ENCODE peak calls at places on chromosome 9, in seven cellular contexts. U is CD4-positive, CD25-positive, alpha-beta regulatory T cell; A is MM.1S; K is left ventricle myocardium inferior; T is CD8-positive, alpha-beta T cell; X is Karpas-422; V is astrocyte. F is an unnamed sample.

GRCh38 chr9:131824953-131825495 is 85.1 kb upstream of the RAPGEF1 start:
- DNase-seq in X (no peak), T (no peak), V (no peak), K (no peak), U (no peak), A (no peak), F (no peak)

GRCh38 chr9:36637491-36638270 is 65.0 kb downstream of the MELK start:
- DNase-seq in K (no peak), V (no peak), U (no peak), X (peak; percentile 79), T (no peak), A (no peak), F (no peak)

GRCh38 chr9:69549310-69550202 is 122.6 kb downstream of the APBA1 start:
- DNase-seq in T (no peak), U (peak; percentile 52), A (peak; percentile 46), K (no peak), V (peak; percentile 44), X (peak; percentile 72), F (no peak)

GRCh38 chr9:109403116-109403515 is 82.3 kb upstream of the EPB41L4B start:
- DNase-seq in K (no peak), A (no peak), T (no peak), X (no peak), U (no peak), V (no peak), F (no peak)

GRCh38 chr9:128685636-128686489 is 3.2 kb upstream of the SET start:
- DNase-seq in V (no peak), X (no peak), T (no peak), A (peak; percentile 70), U (peak; percentile 79), K (no peak), F (no peak)

GRCh38 chr9:76090909-76091308 is 200.4 kb downstream of the PCSK5 start:
- DNase-seq in X (no peak), T (no peak), A (no peak), V (no peak), K (no peak), U (no peak), F (no peak)

GRCh38 chr9:122097679-122098315 is 4.7 kb upstream of the TTLL11 start:
- DNase-seq in K (no peak), U (no peak), A (no peak), T (no peak), X (no peak), V (no peak), F (no peak)

GRCh38 chr9:34983209-34983608 is 6.3 kb upstream of the DNAJB5 start:
- DNase-seq in X (peak; percentile 67), T (no peak), A (peak; percentile 31), U (peak; percentile 56), K (no peak), V (no peak), F (no peak)

GRCh38 chr9:108180511-108180910 is 675.3 kb downstream of the ACTL7B start:
- DNase-seq in U (no peak), K (no peak), A (no peak), T (no peak), X (no peak), V (no peak), F (no peak)

GRCh38 chr9:117722108-117722761 is 18.0 kb downstream of the TLR4 start:
- DNase-seq in U (no peak), A (peak; percentile 74), T (no peak), V (no peak), X (no peak), K (no peak), F (no peak)

GRCh38 chr9:68872026-68872501 is 141.8 kb downstream of the PRKACG start:
- DNase-seq in A (no peak), T (no peak), X (no peak), U (no peak), K (peak; percentile 61), V (no peak), F (peak; percentile 94)

GRCh38 chr9:110029422-110029814 is 178.5 kb downstream of the C9orf152 start:
- DNase-seq in T (no peak), U (no peak), A (no peak), K (no peak), X (no peak), V (peak; percentile 94), F (no peak)

GRCh38 chr9:96491079-96491879 is 41.3 kb downstream of the HABP4 start:
- DNase-seq in V (peak; percentile 77), U (peak; percentile 16), A (no peak), T (no peak), K (no peak), X (no peak), F (no peak)

GRCh38 chr9:114513050-114513951 is 8.0 kb upstream of the WHRN start:
- DNase-seq in U (no peak), T (no peak), A (peak; percentile 44), X (no peak), K (no peak), V (no peak), F (no peak)

GRCh38 chr9:109336409-109336808 is 15.6 kb upstream of the EPB41L4B start:
- DNase-seq in K (no peak), U (no peak), V (no peak), A (no peak), T (no peak), X (no peak), F (no peak)

GRCh38 chr9:90032296-90033029 is 427.7 kb downstream of the GADD45G start:
- DNase-seq in A (no peak), K (no peak), T (no peak), X (no peak), U (no peak), V (no peak), F (no peak)

GRCh38 chr9:12723409-12724028 is 30.3 kb downstream of the TYRP1 start:
- DNase-seq in A (peak; percentile 38), K (no peak), U (no peak), V (no peak), T (no peak), X (peak; percentile 60), F (no peak)

GRCh38 chr9:130623466-130623865 is 40.9 kb upstream of the PRDM12 start:
- DNase-seq in V (no peak), T (no peak), K (no peak), A (no peak), U (no peak), X (no peak), F (no peak)
- H3K36me3 ChIP-seq in V (peaks cover 62% of the 10 kb centered on the region), T (peaks cover 62% of the 10 kb centered on the region), K (peaks cover 92% of the 10 kb centered on the region), A (peaks cover 6% of the 10 kb centered on the region), U (peaks cover 91% of the 10 kb centered on the region), X (peaks cover 23% of the 10 kb centered on the region), F (peaks cover 37% of the 10 kb centered on the region)

GRCh38 chr9:98094851-98095250 is 24.2 kb downstream of the TRIM14 start:
- DNase-seq in K (no peak), V (no peak), T (no peak), U (no peak), A (no peak), X (no peak), F (no peak)

GRCh38 chr9:98094316-98094715 is 24.7 kb downstream of the TRIM14 start:
- DNase-seq in U (no peak), A (no peak), X (no peak), T (no peak), V (no peak), K (no peak), F (no peak)

GRCh38 chr9:98092633-98092971 is 26.4 kb downstream of the TRIM14 start:
- DNase-seq in T (no peak), V (no peak), A (no peak), X (no peak), K (no peak), U (peak; percentile 89), F (no peak)

GRCh38 chr9:98095401-98095800 is 23.6 kb downstream of the TRIM14 start:
- DNase-seq in T (no peak), K (no peak), A (no peak), U (no peak), X (no peak), V (no peak), F (no peak)

DNA sequence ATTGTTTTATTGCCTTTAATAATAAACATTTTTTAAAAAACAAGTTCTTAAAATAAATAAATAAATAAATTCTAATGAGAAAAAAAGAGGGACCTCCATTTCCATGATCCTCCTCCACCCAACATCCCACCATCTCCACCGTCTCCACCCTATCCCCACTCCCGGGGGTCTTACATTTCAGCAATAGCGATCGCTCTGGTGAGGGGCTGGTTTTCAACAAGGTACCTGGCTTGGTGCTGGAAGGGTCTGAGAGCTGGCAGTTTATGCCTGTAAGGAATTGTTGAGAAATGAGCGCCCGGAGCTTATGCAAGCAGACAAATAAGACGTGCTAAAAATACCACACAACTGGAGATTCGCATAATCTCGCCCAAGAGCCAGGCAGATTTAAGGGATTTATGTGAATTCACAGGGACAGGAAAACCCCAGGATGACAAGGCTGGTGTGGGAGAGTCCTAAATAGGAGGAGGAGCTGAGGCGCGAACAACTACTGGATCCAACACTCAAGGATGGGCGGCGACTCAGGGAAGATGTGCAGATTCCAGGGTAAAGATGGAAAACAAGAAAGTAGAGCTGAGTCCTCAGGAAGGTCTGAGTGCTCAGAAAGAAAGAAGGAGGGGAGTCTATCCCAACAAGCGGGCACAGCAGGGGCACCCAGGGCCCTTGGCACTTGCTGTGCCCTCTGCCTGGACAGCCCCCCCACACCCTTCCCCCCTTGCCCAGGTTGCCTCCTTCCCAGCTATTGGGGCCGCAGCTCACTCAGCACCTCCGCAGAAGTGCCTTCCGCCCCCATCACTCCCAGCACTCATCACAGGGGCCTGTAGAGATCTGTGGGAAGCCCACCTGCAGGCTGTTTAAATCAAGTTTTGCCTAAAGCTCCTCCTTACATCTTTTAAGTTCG is 27.0 kb downstream of the TRIM14 start:
- DNase-seq in K (no peak), A (no peak), X (no peak), T (no peak), U (no peak), V (no peak), F (no peak)
- H3K4me3 ChIP-seq in K (no peak overlapping the region), A (no peak overlapping the region), X (no peak overlapping the region), T (no peak overlapping the region), U (peak overlapping the region; percentile 67), V (no peak overlapping the region), F (no peak overlapping the region)

DNA sequence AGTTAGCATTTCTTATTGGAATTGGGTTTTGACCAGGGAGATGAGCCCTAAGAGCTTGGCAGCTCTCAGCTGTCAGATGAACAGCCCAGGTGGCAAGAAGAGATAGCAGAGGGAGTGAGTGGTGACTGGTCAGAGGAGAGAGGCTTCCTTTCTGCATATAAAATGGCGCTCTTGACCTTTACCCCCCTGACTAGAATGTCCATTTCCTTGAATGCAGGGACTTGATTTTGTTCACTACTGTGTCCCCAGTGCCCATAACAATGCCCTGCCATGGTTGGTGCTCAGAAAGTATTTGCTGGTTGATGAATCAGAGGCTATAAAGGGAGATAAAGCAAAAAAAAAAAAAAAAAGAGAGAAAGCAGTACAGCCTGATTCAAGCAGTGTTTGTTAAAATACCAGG is 7.2 kb downstream of the CHMP5 start:
- DNase-seq in K (no peak), X (no peak), V (no peak), U (no peak), T (no peak), A (no peak), F (no peak)
- H3K36me3 ChIP-seq in K (peaks cover 97% of the 10 kb centered on the region), X (peaks cover 54% of the 10 kb centered on the region), V (peaks cover 53% of the 10 kb centered on the region), U (peaks cover 84% of the 10 kb centered on the region), T (peaks cover 52% of the 10 kb centered on the region), A (peaks cover 4% of the 10 kb centered on the region), F (peaks cover 10% of the 10 kb centered on the region)

DNA sequence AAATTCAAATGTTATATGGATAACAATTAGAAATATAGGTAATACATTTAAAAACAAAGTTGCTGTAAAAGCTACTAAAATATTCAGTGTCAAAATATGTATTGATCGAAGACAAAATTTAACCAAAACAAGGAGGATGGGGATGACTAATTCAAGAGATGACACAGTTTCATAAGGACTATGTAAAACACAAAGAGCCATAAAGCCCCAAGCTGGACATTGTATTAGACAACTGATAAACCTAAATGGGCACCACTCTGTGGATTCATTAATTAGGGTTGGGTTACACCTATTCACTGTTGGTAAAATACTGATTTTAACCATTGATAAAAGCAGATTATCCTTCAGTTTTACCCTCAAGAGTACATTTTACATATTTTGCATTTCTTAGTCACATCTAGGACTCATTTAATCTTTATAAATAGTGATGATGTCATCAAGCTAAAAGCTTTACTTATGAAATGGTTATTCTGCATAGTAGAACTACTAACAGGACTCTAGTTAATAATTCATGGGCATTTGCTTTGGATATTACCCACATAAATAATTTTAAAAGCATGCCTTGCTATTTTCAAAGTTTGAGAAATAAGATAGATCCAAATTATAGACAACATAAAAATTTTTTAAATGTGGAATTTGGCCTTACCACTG is 13.7 kb downstream of the TUT7 start:
- DNase-seq in V (no peak), X (no peak), T (no peak), U (no peak), A (no peak), K (no peak), F (no peak)
- H3K4me3 ChIP-seq in V (no peak overlapping the region), X (no peak overlapping the region), T (no peak overlapping the region), U (no peak overlapping the region), A (no peak overlapping the region), K (no peak overlapping the region), F (no peak overlapping the region)